ENCODE peak calls at places on chromosomes 1 and 21, in six cellular contexts. L, U, W, A, Y and K are unnamed samples.
A peak's percentile ranks its signal among the peaks of the same experiment; 100 is the strongest.

GRCh38 chr1:152047607-152047953 is 10.8 kb upstream of the S100A11 start:
- DNase-seq in L (no peak), U (no peak), W (peak; percentile 62), A (no peak), Y (no peak), K (no peak)

GRCh38 chr1:228156941-228157351 is 7.2 kb downstream of the GJC2 start:
- DNase-seq in L (no peak), U (no peak), W (peak; percentile 32), A (no peak), Y (no peak), K (no peak)

GRCh38 chr1:14778882-14779594 is 180.6 kb downstream of the KAZN start:
- DNase-seq in L (peak; percentile 45), U (no peak), W (peak; percentile 55), A (peak; percentile 61), Y (peak; percentile 9), K (peak; percentile 32)

GRCh38 chr1:179926494-179927205 is 28.0 kb upstream of the CEP350 start:
- DNase-seq in L (no peak), U (no peak), W (no peak), A (no peak), Y (no peak), K (no peak)

GRCh38 chr1:163072658-163073057 is 3.5 kb downstream of the RGS4 start:
- DNase-seq in L (no peak), U (no peak), W (no peak), A (no peak), Y (no peak), K (no peak)

GRCh38 chr1:229002451-229002960 is 267.2 kb downstream of the RHOU start:
- DNase-seq in L (no peak), U (no peak), W (no peak), A (no peak), Y (no peak), K (no peak)

GRCh38 chr1:52662645-52663313 is 29.8 kb downstream of the SHISAL2A start:
- DNase-seq in L (peak; percentile 52), U (no peak), W (no peak), A (no peak), Y (no peak), K (no peak)

GRCh38 chr1:11708554-11709350 is 17.2 kb downstream of the DRAXIN start:
- DNase-seq in L (no peak), U (no peak), W (no peak), A (no peak), Y (no peak), K (no peak)

GRCh38 chr21:42440187-42440792 is 36.6 kb downstream of the UBASH3A start:
- DNase-seq in L (no peak), U (no peak), W (no peak), A (peak; percentile 89), Y (no peak), K (no peak)

GRCh38 chr21:37582613-37583012 is 216.0 kb downstream of the DYRK1A start:
- DNase-seq in L (peak; percentile 73), U (peak; percentile 28), W (no peak), A (peak; percentile 61), Y (no peak), K (no peak)

GRCh38 chr1:153945131-153945794 is 1.3 kb downstream of the DENND4B start:
- DNase-seq in L (no peak), U (no peak), W (peak; percentile 83), A (peak; percentile 82), Y (peak; percentile 58), K (no peak)

GRCh38 chr1:44568128-44568900 is 106.0 kb downstream of the TMEM53 start:
- DNase-seq in L (no peak), U (no peak), W (no peak), A (no peak), Y (no peak), K (no peak)

GRCh38 chr1:41568204-41568603 is 83.7 kb upstream of the EDN2 start:
- DNase-seq in L (no peak), U (no peak), W (no peak), A (no peak), Y (no peak), K (no peak)

GRCh38 chr21:41924355-41924754 is 29.5 kb downstream of the C2CD2 start:
- DNase-seq in L (no peak), U (no peak), W (no peak), A (no peak), Y (no peak), K (no peak)

GRCh38 chr1:60277269-60277668 is 203.7 kb upstream of the C1orf87 start:
- DNase-seq in L (no peak), U (peak; percentile 11), W (no peak), A (no peak), Y (no peak), K (no peak)

GRCh38 chr1:82485591-82486369 is 685.0 kb downstream of the ADGRL2 start:
- DNase-seq in L (no peak), U (peak; percentile 90), W (peak; percentile 68), A (no peak), Y (no peak), K (no peak)

GRCh38 chr1:24294757-24295371 is 24.3 kb upstream of the GRHL3 start:
- DNase-seq in L (no peak), U (no peak), W (peak; percentile 63), A (no peak), Y (no peak), K (no peak)

GRCh38 chr1:231420299-231420958 is 1.7 kb downstream of the EGLN1 start:
- DNase-seq in L (no peak), U (no peak), W (no peak), A (no peak), Y (no peak), K (no peak)

GRCh38 chr1:91645031-91645430 is 144.4 kb downstream of the CDC7 start:
- DNase-seq in L (no peak), U (no peak), W (no peak), A (no peak), Y (no peak), K (no peak)

GRCh38 chr1:43482240-43482639 is 28.5 kb upstream of the HYI start:
- DNase-seq in L (no peak), U (no peak), W (no peak), A (no peak), Y (no peak), K (no peak)

GRCh38 chr1:31423418-31423947 is 10.5 kb downstream of the SERINC2 start:
- DNase-seq in L (no peak), U (no peak), W (no peak), A (no peak), Y (no peak), K (no peak)

GRCh38 chr1:3473381-3473844 is 18.9 kb downstream of the ARHGEF16 start:
- DNase-seq in L (no peak), U (no peak), W (no peak), A (no peak), Y (no peak), K (no peak)

GRCh38 chr1:3491291-3492246 is 37.1 kb downstream of the ARHGEF16 start:
- DNase-seq in L (peak; percentile 81), U (peak; percentile 2), W (peak; percentile 82), A (peak; percentile 95), Y (peak; percentile 84), K (peak; percentile 60)

GRCh38 chr1:28840928-28841544 is 29.1 kb downstream of the OPRD1 start:
- DNase-seq in L (no peak), U (no peak), W (no peak), A (no peak), Y (no peak), K (no peak)

GRCh38 chr1:43711049-43711448 is 3.7 kb downstream of the ST3GAL3 start:
- DNase-seq in L (no peak), U (no peak), W (no peak), A (no peak), Y (no peak), K (no peak)

GRCh38 chr1:17201201-17202021 is 3.5 kb upstream of the PADI1 start:
- DNase-seq in L (no peak), U (no peak), W (no peak), A (no peak), Y (no peak), K (no peak)

GRCh38 chr1:15919316-15919715 is 56.6 kb downstream of the ZBTB17 start:
- DNase-seq in L (no peak), U (no peak), W (no peak), A (peak; percentile 71), Y (no peak), K (no peak)

GRCh38 chr1:21685944-21686678 is 17.0 kb upstream of the RAP1GAP start:
- DNase-seq in L (no peak), U (no peak), W (no peak), A (no peak), Y (no peak), K (no peak)

GRCh38 chr1:173409613-173410012 is 67.5 kb upstream of the PRDX6 start:
- DNase-seq in L (no peak), U (no peak), W (peak; percentile 81), A (no peak), Y (no peak), K (no peak)

GRCh38 chr1:29849038-29849750 is 612.9 kb downstream of the PTPRU start:
- DNase-seq in L (peak; percentile 81), U (no peak), W (no peak), A (peak; percentile 46), Y (no peak), K (no peak)

GRCh38 chr1:11752359-11753208 is 9.4 kb upstream of the C1orf167 start:
- DNase-seq in L (peak; percentile 47), U (no peak), W (no peak), A (no peak), Y (no peak), K (no peak)

GRCh38 chr1:229674042-229674441 is 48.0 kb downstream of the URB2 start:
- DNase-seq in L (no peak), U (no peak), W (no peak), A (no peak), Y (no peak), K (no peak)

GRCh38 chr1:63262148-63262770 is 60.1 kb upstream of the FOXD3 start:
- DNase-seq in L (no peak), U (no peak), W (no peak), A (no peak), Y (no peak), K (no peak)

GRCh38 chr1:208837242-208837641 is 593.1 kb upstream of the PLXNA2 start:
- DNase-seq in L (no peak), U (no peak), W (no peak), A (no peak), Y (no peak), K (no peak)

GRCh38 chr1:184464757-184465156 is 77.9 kb downstream of the C1orf21 start:
- DNase-seq in L (no peak), U (no peak), W (no peak), A (no peak), Y (no peak), K (no peak)

GRCh38 chr1:61011514-61012263 is 70.7 kb upstream of the NFIA start:
- DNase-seq in L (no peak), U (no peak), W (no peak), A (no peak), Y (no peak), K (no peak)

GRCh38 chr1:244160455-244161020 is 109.5 kb downstream of the ZBTB18 start:
- DNase-seq in L (no peak), U (no peak), W (no peak), A (no peak), Y (no peak), K (no peak)